ENCODE peak calls at places on chromosomes 5 and 9, in four cellular contexts. P is hepatocyte, G is dorsolateral prefrontal cortex, C is NB4. R is an unnamed sample.

GRCh38 chr5:170138273-170138672 is 32.6 kb downstream of the FOXI1 start:
- DNase-seq in P (no peak), G (no peak), C (no peak), R (no peak)

GRCh38 chr9:70340572-70340971 is 73.9 kb downstream of the KLF9 start:
- DNase-seq in P (peak; percentile 36), G (no peak), C (peak; percentile 13), R (no peak)

GRCh38 chr5:76257897-76258296 is 145.2 kb upstream of the IQGAP2 start:
- DNase-seq in P (no peak), G (no peak), C (no peak), R (no peak)

GRCh38 chr9:128124873-128125574 is 2.5 kb downstream of the PTGES2 start:
- DNase-seq in P (peak; percentile 76), G (no peak), C (peak; percentile 79), R (no peak)

GRCh38 chr9:107172160-107172978 is 110.7 kb upstream of the RAD23B start:
- DNase-seq in P (peak; percentile 89), G (peak; percentile 72), C (peak; percentile 74), R (peak; percentile 18)

GRCh38 chr5:174418809-174419522 is 305.4 kb upstream of the MSX2 start:
- DNase-seq in P (peak; percentile 68), G (no peak), C (peak; percentile 6), R (no peak)

GRCh38 chr9:137470785-137471184 is 11.7 kb upstream of the NSMF start:
- DNase-seq in P (no peak), G (no peak), C (peak; percentile 53), R (no peak)

GRCh38 chr5:173826179-173826920 is 61.8 kb upstream of the CPEB4 start:
- DNase-seq in P (no peak), G (no peak), C (no peak), R (no peak)

GRCh38 chr9:92424340-92424739 is at the start of gene OMD:
- DNase-seq in P (no peak), G (no peak), C (no peak), R (no peak)

GRCh38 chr9:89674667-89675402 is 70.0 kb downstream of the GADD45G start:
- DNase-seq in P (peak; percentile 79), G (no peak), C (no peak), R (no peak)

GRCh38 chr5:65395526-65396155 is 86.1 kb downstream of the ADAMTS6 start:
- DNase-seq in P (no peak), G (no peak), C (no peak), R (no peak)

GRCh38 chr5:173815571-173815970 is 72.6 kb upstream of the CPEB4 start:
- DNase-seq in P (no peak), G (no peak), C (no peak), R (no peak)

GRCh38 chr5:116090192-116090790 is 5.5 kb downstream of the COMMD10 start:
- DNase-seq in P (peak; percentile 27), G (no peak), C (no peak), R (no peak)

GRCh38 chr5:180601591-180602480 is 10.5 kb upstream of the SCGB3A1 start:
- DNase-seq in P (no peak), G (peak; percentile 35), C (no peak), R (no peak)

GRCh38 chr5:68053202-68053601 is 162.4 kb upstream of the PIK3R1 start:
- DNase-seq in P (no peak), G (no peak), C (no peak), R (no peak)

GRCh38 chr9:31304576-31304975 is 1079.9 kb upstream of the ACO1 start:
- DNase-seq in P (peak; percentile 23), G (no peak), C (no peak), R (no peak)

GRCh38 chr9:135073741-135074305 is 13.6 kb upstream of the OLFM1 start:
- DNase-seq in P (no peak), G (peak; percentile 22), C (no peak), R (no peak)

GRCh38 chr9:115034801-115035200 is 83.2 kb downstream of the TNC start:
- DNase-seq in P (peak; percentile 30), G (no peak), C (no peak), R (no peak)

DNA sequence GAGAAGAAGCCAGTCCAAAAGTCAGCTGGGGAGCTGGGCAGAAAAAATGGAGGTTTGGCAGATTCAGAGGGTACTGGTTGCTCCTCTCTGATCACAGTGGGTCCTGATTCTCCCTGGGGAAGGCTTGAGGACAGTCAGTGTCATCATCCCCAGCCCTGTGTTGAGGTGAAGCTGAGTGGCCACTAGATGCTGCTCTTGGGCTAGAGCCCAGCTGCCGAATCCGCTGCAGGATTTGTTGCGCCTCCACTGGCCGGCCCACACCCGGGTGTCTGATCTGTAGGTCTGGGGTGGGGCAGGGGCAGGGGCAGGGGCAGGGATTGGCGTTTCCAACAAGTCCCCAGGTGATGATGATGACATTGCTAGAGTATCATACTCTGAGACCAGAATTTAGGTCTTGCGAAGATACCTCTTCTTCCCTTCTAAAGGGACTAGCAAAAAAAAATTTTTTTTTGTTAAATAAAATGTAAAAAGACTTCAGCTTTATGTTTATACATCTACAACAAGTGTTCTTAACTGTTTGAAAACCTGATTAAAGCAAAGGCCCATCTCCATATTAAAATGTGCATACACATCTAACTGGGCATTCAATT is 106.8 kb downstream of the PDE6A start:
- DNase-seq in P (peak; percentile 87), G (no peak), C (peak; percentile 67), R (no peak)
- TF ChIP-seq CTCF in P (peak; percentile 91), G (peak; percentile 76), C (peak; percentile 66), R (no peak)

DNA sequence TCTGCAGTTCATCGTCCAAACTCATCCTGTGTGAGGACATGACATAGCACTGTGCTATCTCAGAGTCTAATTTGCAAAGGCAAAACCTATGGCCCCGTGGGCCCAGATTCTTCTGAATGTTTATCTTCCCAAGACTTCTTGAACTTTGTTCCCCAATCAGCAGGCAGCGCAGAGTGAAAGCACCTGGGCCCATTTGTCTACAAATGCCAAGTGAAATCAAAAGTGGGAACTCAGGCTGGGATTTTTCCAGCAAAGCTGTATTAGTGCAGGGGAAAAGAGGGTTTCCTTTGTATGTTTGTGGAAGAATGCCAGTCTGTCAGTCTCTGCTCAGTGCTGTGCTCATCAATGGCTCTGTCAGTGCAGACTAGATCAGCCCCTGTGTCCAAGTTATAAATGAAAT is 55.8 kb downstream of the FOXD1 start:
- DNase-seq in P (peak; percentile 60), G (no peak), C (no peak), R (no peak)
- TF ChIP-seq CTCF in P (no peak), G (no peak), C (no peak), R (no peak)

DNA sequence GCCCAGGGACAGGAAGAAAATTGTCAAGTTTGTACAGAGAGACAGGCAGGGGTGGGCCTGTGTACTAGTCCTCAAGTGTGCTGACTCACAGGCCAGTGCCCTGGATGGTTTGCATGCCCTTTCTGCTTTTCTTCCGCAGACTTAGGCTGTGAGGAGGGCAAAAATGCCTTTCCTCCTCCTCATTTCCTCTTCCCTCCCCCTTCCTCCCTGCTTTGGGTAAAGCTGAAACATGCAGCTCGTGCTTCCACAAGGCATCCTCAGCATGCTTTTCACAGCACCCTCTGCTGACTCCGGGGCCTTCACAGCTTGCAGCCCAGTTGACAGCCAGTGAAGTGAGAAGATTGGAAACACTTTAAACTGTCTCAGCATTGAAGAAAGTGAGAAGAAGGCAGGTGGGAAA is 138.6 kb downstream of the GRIA1 start:
- DNase-seq in P (peak; percentile 53), G (peak; percentile 49), C (peak; percentile 1), R (no peak)
- TF ChIP-seq CTCF in P (peak; percentile 25), G (peak; percentile 22), C (no peak), R (no peak)

GRCh38 chr5:163505049-163505474 is 357 bp upstream of the MAT2B start:
- DNase-seq in P (no peak), G (no peak), C (no peak), R (no peak)

GRCh38 chr5:163506726-163507125 is 1.3 kb downstream of the MAT2B start:
- DNase-seq in P (peak; percentile 30), G (no peak), C (peak; percentile 17), R (no peak)

GRCh38 chr5:163504091-163504931 is 1.1 kb upstream of the MAT2B start:
- DNase-seq in P (peak; percentile 65), G (no peak), C (peak; percentile 78), R (peak; percentile 22)

GRCh38 chr5:163505475-163506457 is at the start of gene MAT2B:
- DNase-seq in P (peak; percentile 98), G (peak; percentile 94), C (peak; percentile 96), R (peak; percentile 92)

DNA sequence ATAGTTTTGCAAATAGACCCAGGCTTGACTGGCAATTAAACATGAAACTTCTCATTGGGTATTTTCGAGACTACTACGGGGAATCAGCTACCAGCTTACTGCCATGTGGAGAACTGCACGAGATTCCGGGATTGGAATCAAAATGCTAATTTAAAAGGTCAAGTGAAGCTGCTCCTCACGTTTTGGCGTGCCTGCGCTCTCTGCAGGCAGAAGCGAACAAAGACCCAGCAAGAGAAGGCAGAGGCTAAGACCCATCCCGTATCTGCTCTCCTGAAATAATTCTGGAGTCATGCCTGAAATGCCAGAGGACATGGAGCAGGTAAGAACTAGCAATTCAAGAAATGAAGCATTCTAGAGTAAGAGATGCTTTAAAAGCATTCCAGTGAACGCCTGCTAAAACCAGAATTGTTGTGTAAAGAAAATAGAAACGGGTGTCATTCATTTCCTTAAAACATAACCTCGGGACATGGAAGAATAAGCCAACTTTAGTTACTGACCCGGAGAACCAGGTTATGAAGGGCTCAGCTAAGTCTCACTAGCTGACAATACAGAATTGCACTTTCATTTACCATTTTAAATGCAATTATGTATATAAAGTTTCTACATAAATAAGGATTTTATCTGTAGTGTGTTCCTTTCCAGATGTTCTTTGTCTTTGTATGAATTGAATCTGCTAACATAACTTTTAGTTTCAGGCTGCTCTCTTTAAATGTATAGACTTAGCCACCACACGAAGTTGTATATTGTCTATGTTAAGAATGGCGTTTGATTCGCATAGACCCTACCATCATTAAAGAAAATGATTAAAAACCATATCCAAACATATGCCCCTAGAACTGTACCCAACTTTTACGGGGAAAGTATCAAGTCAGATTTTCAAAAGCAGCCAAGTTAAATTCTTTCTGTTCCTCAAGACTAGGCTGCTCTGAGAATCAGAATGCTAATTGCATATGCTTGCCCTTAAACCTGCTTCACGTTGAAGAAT is 2.0 kb upstream of the MAT2B start:
- DNase-seq in P (peak; percentile 81), G (peak; percentile 53), C (peak; percentile 90), R (no peak)
- TF ChIP-seq CTCF in P (peak; percentile 48), G (peak; percentile 43), C (peak; percentile 43), R (no peak)

GRCh38 chr9:81083062-81083461 is 606.3 kb downstream of the TLE1 start:
- DNase-seq in P (peak; percentile 60), G (no peak), C (peak; percentile 24), R (no peak)
- TF ChIP-seq CTCF in P (peak; percentile 41), G (no peak), C (peak; percentile 7), R (no peak)

R was measured in activated B cell treated with CpG ODN at 0.5 μM for 24 hours.